ENCODE peak calls at places on chromosomes 7 and 10, in eight cellular contexts. One of them, this sample, is unnamed.

GRCh38 chr7:95092332-95092731 is 184.9 kb downstream of the PPP1R9A start:
- DNase-seq in tibial artery: no peak
- DNase-seq in neural progenitor cell: no peak
- DNase-seq in OCI-LY7: no peak
- DNase-seq in MCF 10A: no peak
- DNase-seq in ovary: no peak
- DNase-seq in AG04450: no peak
- DNase-seq in endodermal cell: no peak
- DNase-seq in this sample: no peak

GRCh38 chr7:66474441-66474840 is 154.2 kb upstream of the KCTD7 start:
- DNase-seq in OCI-LY7: no peak
- DNase-seq in ovary: no peak
- DNase-seq in AG04450: no peak
- DNase-seq in tibial artery: no peak
- DNase-seq in MCF 10A: no peak
- DNase-seq in endodermal cell: no peak
- DNase-seq in neural progenitor cell: no peak
- DNase-seq in this sample: no peak

GRCh38 chr10:6201511-6201975 is 1.2 kb upstream of the PFKFB3 start:
- DNase-seq in endodermal cell: peak
- DNase-seq in OCI-LY7: peak
- DNase-seq in MCF 10A: peak
- DNase-seq in neural progenitor cell: peak
- DNase-seq in tibial artery: peak
- DNase-seq in AG04450: no peak
- DNase-seq in ovary: peak
- DNase-seq in this sample: no peak

GRCh38 chr10:49624629-49625028 is 10.8 kb downstream of the CHAT start:
- DNase-seq in AG04450: no peak
- DNase-seq in ovary: no peak
- DNase-seq in tibial artery: no peak
- DNase-seq in endodermal cell: no peak
- DNase-seq in MCF 10A: no peak
- DNase-seq in neural progenitor cell: no peak
- DNase-seq in OCI-LY7: no peak
- DNase-seq in this sample: no peak

GRCh38 chr7:157666530-157667040 is 329.8 kb downstream of the DNAJB6 start:
- DNase-seq in endodermal cell: no peak
- DNase-seq in tibial artery: no peak
- DNase-seq in OCI-LY7: no peak
- DNase-seq in neural progenitor cell: no peak
- DNase-seq in AG04450: no peak
- DNase-seq in ovary: no peak
- DNase-seq in MCF 10A: no peak
- DNase-seq in this sample: no peak

GRCh38 chr10:27822286-27822685 is 76.7 kb upstream of the MKX start:
- DNase-seq in tibial artery: no peak
- DNase-seq in MCF 10A: no peak
- DNase-seq in neural progenitor cell: no peak
- DNase-seq in AG04450: peak
- DNase-seq in OCI-LY7: no peak
- DNase-seq in ovary: no peak
- DNase-seq in endodermal cell: no peak
- DNase-seq in this sample: no peak

GRCh38 chr7:29274156-29275017 is 79.8 kb downstream of the CHN2 start:
- DNase-seq in AG04450: no peak
- DNase-seq in tibial artery: no peak
- DNase-seq in MCF 10A: no peak
- DNase-seq in ovary: no peak
- DNase-seq in OCI-LY7: no peak
- DNase-seq in endodermal cell: peak
- DNase-seq in neural progenitor cell: no peak
- DNase-seq in this sample: no peak

GRCh38 chr7:2775785-2776184 is 68.3 kb downstream of the GNA12 start:
- DNase-seq in MCF 10A: no peak
- DNase-seq in neural progenitor cell: no peak
- DNase-seq in ovary: no peak
- DNase-seq in OCI-LY7: no peak
- DNase-seq in tibial artery: no peak
- DNase-seq in endodermal cell: no peak
- DNase-seq in AG04450: no peak
- DNase-seq in this sample: peak

GRCh38 chr7:38409524-38409923 is 136.1 kb upstream of the TARP start:
- DNase-seq in neural progenitor cell: peak
- DNase-seq in tibial artery: no peak
- DNase-seq in ovary: no peak
- DNase-seq in OCI-LY7: no peak
- DNase-seq in AG04450: no peak
- DNase-seq in MCF 10A: no peak
- DNase-seq in endodermal cell: no peak
- DNase-seq in this sample: no peak

GRCh38 chr7:31432166-31432565 is 81.7 kb upstream of the ITPRID1 start:
- DNase-seq in AG04450: no peak
- DNase-seq in ovary: no peak
- DNase-seq in OCI-LY7: no peak
- DNase-seq in neural progenitor cell: no peak
- DNase-seq in endodermal cell: no peak
- DNase-seq in MCF 10A: peak
- DNase-seq in tibial artery: no peak
- DNase-seq in this sample: no peak

GRCh38 chr10:47357911-47358310 is 9.7 kb downstream of the RBP3 start:
- DNase-seq in ovary: no peak
- DNase-seq in neural progenitor cell: no peak
- DNase-seq in MCF 10A: no peak
- DNase-seq in AG04450: no peak
- DNase-seq in endodermal cell: no peak
- DNase-seq in tibial artery: peak
- DNase-seq in OCI-LY7: no peak
- DNase-seq in this sample: no peak

DNA sequence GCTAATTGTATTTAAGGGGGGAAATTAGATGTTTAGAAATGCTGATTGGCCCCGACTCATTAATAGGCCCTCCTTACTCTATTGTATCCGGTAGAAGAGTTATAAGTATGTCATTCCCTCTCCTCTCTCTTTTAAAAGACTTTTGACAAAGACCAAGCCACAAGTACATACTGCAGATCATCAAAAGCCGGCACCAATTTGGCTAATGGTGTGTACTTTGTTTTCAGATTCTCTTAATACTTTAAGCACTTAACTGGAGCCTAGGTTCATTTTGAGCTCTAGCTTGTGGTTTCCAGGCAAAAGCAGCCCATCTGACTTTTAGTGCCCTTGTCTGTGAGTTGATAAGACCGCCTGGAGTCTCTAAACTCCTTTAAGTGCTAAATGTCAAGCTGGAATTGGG is 210.0 kb upstream of the LYZL1 start:
- DNase-seq in ovary: no peak
- DNase-seq in AG04450: no peak
- DNase-seq in tibial artery: no peak
- DNase-seq in endodermal cell: no peak
- DNase-seq in OCI-LY7: no peak
- DNase-seq in MCF 10A: no peak
- DNase-seq in neural progenitor cell: peak
- DNase-seq in this sample: no peak
- TF ChIP-seq CTCF in ovary: no peak
- TF ChIP-seq CTCF in AG04450: no peak
- TF ChIP-seq CTCF in tibial artery: no peak
- TF ChIP-seq CTCF in endodermal cell: peak
- TF ChIP-seq CTCF in OCI-LY7: no peak
- TF ChIP-seq CTCF in MCF 10A: no peak
- TF ChIP-seq CTCF in neural progenitor cell: no peak
- TF ChIP-seq CTCF in this sample: no peak

GRCh38 chr10:29470355-29470705 is 164.4 kb downstream of the SVIL start:
- DNase-seq in endodermal cell: peak
- DNase-seq in neural progenitor cell: peak
- DNase-seq in ovary: peak
- DNase-seq in AG04450: no peak
- DNase-seq in OCI-LY7: peak
- DNase-seq in tibial artery: no peak
- DNase-seq in MCF 10A: peak
- DNase-seq in this sample: no peak
- TF ChIP-seq CTCF in endodermal cell: peak
- TF ChIP-seq CTCF in neural progenitor cell: peak
- TF ChIP-seq CTCF in ovary: peak
- TF ChIP-seq CTCF in AG04450: peak
- TF ChIP-seq CTCF in OCI-LY7: peak
- TF ChIP-seq CTCF in tibial artery: peak
- TF ChIP-seq CTCF in MCF 10A: peak
- TF ChIP-seq CTCF in this sample: peak

DNA sequence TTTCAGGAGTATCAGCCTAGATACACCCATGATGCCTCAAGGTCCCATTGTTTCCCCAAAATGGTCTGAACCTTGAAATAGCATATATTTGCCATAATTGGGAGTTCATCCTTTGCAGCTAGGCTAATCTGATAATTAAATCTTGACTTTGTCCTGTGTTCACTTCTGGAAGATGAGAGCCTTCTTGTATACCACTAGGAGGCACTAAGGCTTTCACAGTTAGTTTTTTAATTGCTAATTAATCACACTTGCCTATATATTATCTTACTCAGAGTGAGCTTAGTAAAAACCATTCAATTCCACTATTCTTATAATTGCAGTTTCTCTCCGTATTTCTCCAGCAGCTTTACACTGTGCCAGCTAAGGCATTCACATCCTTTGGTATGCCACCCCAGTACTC is 48.7 kb upstream of the MAGI2 start:
- DNase-seq in neural progenitor cell: no peak
- DNase-seq in tibial artery: no peak
- DNase-seq in endodermal cell: no peak
- DNase-seq in OCI-LY7: no peak
- DNase-seq in AG04450: no peak
- DNase-seq in ovary: no peak
- DNase-seq in MCF 10A: no peak
- DNase-seq in this sample: no peak
- TF ChIP-seq CTCF in neural progenitor cell: peak
- TF ChIP-seq CTCF in tibial artery: no peak
- TF ChIP-seq CTCF in endodermal cell: peak
- TF ChIP-seq CTCF in OCI-LY7: peak
- TF ChIP-seq CTCF in AG04450: no peak
- TF ChIP-seq CTCF in ovary: no peak
- TF ChIP-seq CTCF in MCF 10A: no peak
- TF ChIP-seq CTCF in this sample: no peak

DNA sequence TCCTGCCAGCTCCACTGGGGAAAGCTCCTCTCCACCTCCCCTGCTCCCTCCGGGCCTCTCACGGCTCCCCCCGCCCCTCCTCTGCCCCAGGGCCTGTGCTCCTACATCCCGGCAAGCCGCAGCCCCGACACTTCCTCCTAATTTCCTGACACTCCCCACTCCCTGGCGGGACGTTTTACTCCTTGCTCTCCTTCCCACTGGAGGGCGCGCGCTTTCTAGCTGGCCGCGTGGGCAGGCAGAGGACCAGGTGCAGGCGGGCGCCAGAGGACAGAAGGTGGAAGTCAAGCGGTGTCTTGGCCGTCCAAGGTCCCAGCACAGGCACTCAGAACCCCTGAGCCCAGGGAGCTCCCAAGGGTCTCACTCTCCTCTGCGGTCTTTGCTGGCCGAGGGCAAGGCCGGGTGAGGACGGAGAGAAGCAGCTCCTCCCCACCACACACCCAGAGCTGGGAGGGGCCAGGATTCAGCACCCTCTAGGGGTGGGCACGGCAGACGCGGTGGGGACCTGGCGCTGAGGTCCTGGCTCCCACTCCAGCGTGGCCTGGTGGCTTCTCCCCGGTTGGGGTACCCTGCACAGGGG is 19.1 kb downstream of the ADAM8 start:
- DNase-seq in MCF 10A: peak
- DNase-seq in neural progenitor cell: peak
- DNase-seq in AG04450: no peak
- DNase-seq in ovary: peak
- DNase-seq in OCI-LY7: no peak
- DNase-seq in endodermal cell: peak
- DNase-seq in tibial artery: peak
- DNase-seq in this sample: no peak
- TF ChIP-seq CTCF in MCF 10A: peak
- TF ChIP-seq CTCF in neural progenitor cell: peak
- TF ChIP-seq CTCF in AG04450: peak
- TF ChIP-seq CTCF in ovary: peak
- TF ChIP-seq CTCF in OCI-LY7: peak
- TF ChIP-seq CTCF in endodermal cell: peak
- TF ChIP-seq CTCF in tibial artery: no peak
- TF ChIP-seq CTCF in this sample: peak

DNA sequence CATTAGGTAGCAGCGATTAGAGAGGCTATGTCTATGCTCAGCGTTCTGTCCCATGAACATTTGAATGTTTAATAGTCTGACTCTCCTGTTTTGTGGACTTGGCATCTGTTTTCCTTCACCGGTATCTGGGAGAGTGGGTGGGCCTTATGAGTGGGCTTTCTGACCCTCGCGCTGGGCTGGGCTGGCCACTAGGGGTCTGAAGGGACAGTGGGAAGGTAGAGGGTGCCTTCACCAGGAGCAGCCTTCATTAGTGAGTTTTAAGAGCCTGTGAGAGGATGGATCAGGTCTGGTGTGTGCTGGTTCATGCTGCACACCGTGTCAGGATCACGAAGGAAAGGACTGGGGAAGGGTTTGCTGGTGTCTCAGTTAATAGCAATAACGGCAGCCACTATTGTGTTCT is 33.4 kb downstream of the DCLRE1A start:
- DNase-seq in AG04450: no peak
- DNase-seq in OCI-LY7: peak
- DNase-seq in endodermal cell: peak
- DNase-seq in MCF 10A: no peak
- DNase-seq in neural progenitor cell: peak
- DNase-seq in ovary: no peak
- DNase-seq in tibial artery: no peak
- DNase-seq in this sample: no peak
- TF ChIP-seq CTCF in AG04450: no peak
- TF ChIP-seq CTCF in OCI-LY7: peak
- TF ChIP-seq CTCF in endodermal cell: peak
- TF ChIP-seq CTCF in MCF 10A: no peak
- TF ChIP-seq CTCF in neural progenitor cell: peak
- TF ChIP-seq CTCF in ovary: no peak
- TF ChIP-seq CTCF in tibial artery: no peak
- TF ChIP-seq CTCF in this sample: no peak

This sample was measured in osteocyte.